ENCODE peak calls at places on chromosomes 5 and 9, in ten cellular contexts. I is body of pancreas, J is transverse colon, M is NB4, U is breast epithelium, Y is sigmoid colon, P is tibial nerve, B is IMR-90, S is A549, C is H1. T is an unnamed sample.

GRCh38 chr5:20276061-20276958 is 288.3 kb upstream of the CDH18 start:
- DNase-seq in I (no peak), J (no peak), M (no peak), U (no peak), Y (no peak), P (no peak), B (peak; percentile 84), S (peak; percentile 91), C (no peak), T (peak; percentile 4)

GRCh38 chr9:70080481-70081119 is 37.0 kb downstream of the MAMDC2 start:
- DNase-seq in I (peak; percentile 74), J (no peak), M (peak; percentile 3), U (peak; percentile 28), Y (peak; percentile 78), P (peak; percentile 63), B (peak; percentile 74), S (peak; percentile 19), C (no peak), T (no peak)

GRCh38 chr9:125509476-125509875 is 197.5 kb downstream of the MAPKAP1 start:
- DNase-seq in I (no peak), J (no peak), M (no peak), U (no peak), Y (no peak), P (no peak), B (peak; percentile 87), S (no peak), C (no peak), T (no peak)

GRCh38 chr5:176559683-176560082 is 10.5 kb downstream of the CDHR2 start:
- DNase-seq in I (no peak), J (no peak), M (no peak), U (no peak), Y (no peak), P (no peak), B (no peak), S (no peak), C (no peak), T (no peak)

GRCh38 chr5:96952118-96952750 is 16.4 kb downstream of the LNPEP start:
- DNase-seq in I (no peak), J (no peak), M (no peak), U (no peak), Y (no peak), P (no peak), B (no peak), S (no peak), C (no peak), T (no peak)

GRCh38 chr9:29393064-29393463 is 1819.8 kb upstream of the C9orf72 start:
- DNase-seq in I (no peak), J (no peak), M (no peak), U (no peak), Y (no peak), P (no peak), B (no peak), S (no peak), C (no peak), T (no peak)

GRCh38 chr5:89168766-89169165 is 285.8 kb upstream of the MEF2C start:
- DNase-seq in I (no peak), J (no peak), M (no peak), U (no peak), Y (no peak), P (no peak), B (no peak), S (no peak), C (no peak), T (no peak)

GRCh38 chr9:34496149-34496712 is 26.6 kb downstream of the ENHO start:
- DNase-seq in I (no peak), J (no peak), M (no peak), U (no peak), Y (peak; percentile 13), P (no peak), B (no peak), S (no peak), C (no peak), T (no peak)

GRCh38 chr9:97758334-97758916 is 61.3 kb upstream of the XPA start:
- DNase-seq in I (no peak), J (no peak), M (no peak), U (no peak), Y (no peak), P (no peak), B (no peak), S (no peak), C (no peak), T (no peak)

GRCh38 chr5:158388018-158388417 is 529.1 kb upstream of the CLINT1 start:
- DNase-seq in I (peak; percentile 45), J (peak; percentile 11), M (no peak), U (no peak), Y (no peak), P (no peak), B (no peak), S (no peak), C (no peak), T (peak; percentile 26)

GRCh38 chr5:58224661-58225060 is 235.2 kb downstream of the PLK2 start:
- DNase-seq in I (no peak), J (no peak), M (no peak), U (no peak), Y (no peak), P (no peak), B (no peak), S (no peak), C (no peak), T (no peak)

GRCh38 chr9:5305741-5306140 is 1.2 kb upstream of the RLN2 start:
- DNase-seq in I (no peak), J (no peak), M (no peak), U (no peak), Y (no peak), P (no peak), B (peak; percentile 1), S (no peak), C (no peak), T (no peak)

GRCh38 chr9:76316069-76316468 is 78.2 kb downstream of the RFK start:
- DNase-seq in I (no peak), J (no peak), M (no peak), U (no peak), Y (no peak), P (no peak), B (no peak), S (no peak), C (peak; percentile 9), T (no peak)

GRCh38 chr9:99722852-99723251 is 98.8 kb upstream of the NR4A3 start:
- DNase-seq in I (no peak), J (no peak), M (no peak), U (no peak), Y (no peak), P (no peak), B (no peak), S (no peak), C (no peak), T (no peak)

GRCh38 chr9:108972186-108972585 is 38.0 kb downstream of the ABITRAM start:
- DNase-seq in I (no peak), J (no peak), M (no peak), U (no peak), Y (no peak), P (no peak), B (no peak), S (no peak), C (no peak), T (peak; percentile 52)

GRCh38 chr9:120869726-120870125 is 7.3 kb downstream of the PHF19 start:
- DNase-seq in I (no peak), J (no peak), M (peak; percentile 26), U (no peak), Y (no peak), P (no peak), B (no peak), S (no peak), C (no peak), T (no peak)

GRCh38 chr9:120867676-120868338 is 9.2 kb downstream of the PHF19 start:
- DNase-seq in I (no peak), J (no peak), M (no peak), U (no peak), Y (no peak), P (no peak), B (no peak), S (no peak), C (no peak), T (no peak)

GRCh38 chr9:120869360-120869687 is 7.7 kb downstream of the PHF19 start:
- DNase-seq in I (no peak), J (no peak), M (no peak), U (no peak), Y (no peak), P (no peak), B (no peak), S (no peak), C (no peak), T (no peak)

GRCh38 chr9:120868676-120869359 is 8.2 kb downstream of the PHF19 start:
- DNase-seq in I (peak; percentile 100), J (peak; percentile 99), M (peak; percentile 98), U (peak; percentile 97), Y (peak; percentile 98), P (peak; percentile 95), B (peak; percentile 84), S (peak; percentile 98), C (peak; percentile 97), T (peak; percentile 99)

DNA sequence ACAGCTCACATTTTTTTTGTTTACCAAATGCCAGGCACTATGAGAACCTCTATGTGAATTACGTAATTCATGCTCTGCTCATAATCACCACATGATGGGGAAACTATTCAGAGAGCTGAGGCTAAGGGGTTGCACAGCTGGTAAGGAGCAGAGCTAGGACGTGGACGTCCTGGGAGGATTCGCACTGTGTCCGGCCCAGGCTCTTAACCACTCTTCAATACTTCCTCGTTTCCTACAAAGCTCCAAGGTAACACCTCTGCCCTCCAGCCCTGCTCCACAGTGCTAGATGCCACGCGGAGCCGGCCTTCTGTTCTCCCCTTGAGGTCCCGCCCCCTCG is 8.7 kb downstream of the PHF19 start:
- DNase-seq in I (no peak), J (no peak), M (no peak), U (no peak), Y (no peak), P (no peak), B (peak; percentile 59), S (no peak), C (no peak), T (no peak)
- TF ChIP-seq POLR2A in I (peak; percentile 56), J (peak; percentile 22), M (no peak), U (no peak), Y (no peak), P (peak; percentile 40), B (peak; percentile 9), S (peak; percentile 46), C (no peak), T (no peak)

GRCh38 chr5:15791274-15791673 is 291.3 kb downstream of the FBXL7 start:
- DNase-seq in I (no peak), J (no peak), M (no peak), U (no peak), Y (no peak), P (no peak), B (no peak), S (no peak), C (no peak), T (no peak)
- TF ChIP-seq CTCF in I (no peak), J (no peak), M (no peak), U (no peak), Y (peak; percentile 18), P (no peak), B (no peak), S (no peak), C (no peak), T (no peak)

GRCh38 chr9:134135343-134136116 is at the start of gene WDR5:
- DNase-seq in I (peak; percentile 93), J (peak; percentile 93), M (peak; percentile 92), U (peak; percentile 85), Y (peak; percentile 96), P (peak; percentile 79), B (peak; percentile 85), S (peak; percentile 92), C (peak; percentile 43), T (peak; percentile 91)
- TF ChIP-seq POLR2A in I (peak; percentile 79), J (peak; percentile 62), M (peak; percentile 56), U (no peak), Y (peak; percentile 16), P (peak; percentile 66), B (no peak), S (peak; percentile 78), C (peak; percentile 22), T (no peak)

GRCh38 chr5:126354012-126354856 is 69.0 kb upstream of the GRAMD2B start:
- DNase-seq in I (no peak), J (no peak), M (peak; percentile 53), U (no peak), Y (no peak), P (peak; percentile 18), B (peak; percentile 98), S (peak; percentile 43), C (no peak), T (no peak)
- TF ChIP-seq CTCF in I (peak; percentile 72), J (peak; percentile 47), M (no peak), U (no peak), Y (peak; percentile 58), P (peak; percentile 46), B (peak; percentile 79), S (peak; percentile 77), C (peak; percentile 33), T (peak; percentile 64)